ENCODE peak calls at places on chromosomes 13 and 19, in eight cellular contexts. F is transverse colon, U is K562, G is prostate gland, C is breast epithelium, A is HepG2, J is HCT116, T is H1. D is an unnamed sample.

GRCh38 chr13:78940444-78940843 is 281.5 kb upstream of the OBI1 start:
- DNase-seq in A (no peak), T (no peak), C (no peak), F (no peak), J (no peak), G (no peak), U (no peak), D (no peak)

GRCh38 chr13:99276706-99277105 is 18.5 kb upstream of the GPR18 start:
- DNase-seq in U (no peak), G (no peak), F (no peak), A (no peak), J (no peak), C (no peak), T (no peak), D (no peak)

GRCh38 chr19:40684280-40684679 is 6.2 kb downstream of the NUMBL start:
- DNase-seq in G (no peak), F (no peak), J (no peak), U (no peak), C (no peak), T (no peak), A (no peak), D (no peak)

GRCh38 chr19:42069619-42070293 is at the start of gene GRIK5:
- DNase-seq in U (no peak), F (no peak), J (no peak), G (no peak), C (no peak), T (no peak), A (no peak), D (no peak)

GRCh38 chr13:43894438-43894837 is 14.7 kb downstream of the LACC1 start:
- DNase-seq in F (no peak), T (no peak), U (no peak), C (no peak), G (no peak), J (no peak), A (no peak), D (no peak)

GRCh38 chr13:39887424-39887823 is 232.0 kb downstream of the COG6 start:
- DNase-seq in C (no peak), F (no peak), U (no peak), T (no peak), G (no peak), A (no peak), J (no peak), D (no peak)

GRCh38 chr19:2883686-2884439 is 16.7 kb downstream of the ZNF556 start:
- DNase-seq in A (no peak), C (no peak), J (no peak), F (no peak), G (no peak), U (no peak), T (no peak), D (no peak)

GRCh38 chr13:89361909-89362308 is 1690.7 kb downstream of the SLITRK5 start:
- DNase-seq in C (no peak), U (no peak), A (no peak), F (no peak), T (no peak), G (no peak), J (no peak), D (no peak)

GRCh38 chr13:78383899-78384298 is 219.5 kb downstream of the POU4F1 start:
- DNase-seq in U (no peak), J (no peak), T (no peak), A (no peak), F (no peak), G (no peak), C (no peak), D (no peak)

GRCh38 chr19:47376589-47377144 is 27.6 kb downstream of the DHX34 start:
- DNase-seq in F (no peak), U (no peak), T (no peak), C (no peak), G (no peak), J (no peak), A (no peak), D (no peak)

GRCh38 chr19:12994701-12995595 is at the start of gene NFIX:
- DNase-seq in U (peak), F (peak), A (peak), J (no peak), G (no peak), T (no peak), C (peak), D (peak)

GRCh38 chr13:49185264-49185663 is 34.9 kb upstream of the MLNR start:
- DNase-seq in U (no peak), F (no peak), T (no peak), G (no peak), C (no peak), J (no peak), A (no peak), D (no peak)

GRCh38 chr19:1563251-1563650 is 4.9 kb downstream of the MEX3D start:
- DNase-seq in U (no peak), C (no peak), J (no peak), A (no peak), F (no peak), T (no peak), G (no peak), D (no peak)

GRCh38 chr13:45073809-45074208 is 46.5 kb upstream of the GTF2F2 start:
- DNase-seq in G (no peak), J (peak), U (no peak), C (no peak), A (no peak), F (no peak), T (no peak), D (no peak)

GRCh38 chr13:106103779-106104178 is 431.7 kb downstream of the EFNB2 start:
- DNase-seq in F (no peak), A (no peak), G (no peak), U (no peak), T (no peak), J (peak), C (no peak), D (no peak)

GRCh38 chr13:112531263-112531794 is 56.6 kb downstream of the TUBGCP3 start:
- DNase-seq in A (no peak), J (no peak), F (no peak), G (no peak), T (no peak), C (no peak), U (no peak), D (no peak)

GRCh38 chr13:40170091-40170490 is 496.4 kb downstream of the FOXO1 start:
- DNase-seq in T (no peak), F (no peak), C (no peak), G (no peak), J (no peak), U (no peak), A (no peak), D (no peak)

GRCh38 chr13:51523082-51523518 is 61.2 kb upstream of the WDFY2 start:
- DNase-seq in C (peak), A (peak), G (peak), J (no peak), U (no peak), T (no peak), F (peak), D (no peak)

GRCh38 chr19:40263440-40264313 is 21.5 kb downstream of the AKT2 start:
- DNase-seq in T (no peak), U (no peak), C (no peak), G (no peak), F (no peak), J (no peak), A (no peak), D (no peak)

GRCh38 chr19:15331419-15332310 is 674 bp downstream of the BRD4 start:
- DNase-seq in F (peak), J (no peak), G (peak), A (no peak), U (peak), T (no peak), C (no peak), D (peak)

GRCh38 chr13:44436589-44437337 is 63.1 kb downstream of the SERP2 start:
- DNase-seq in F (peak), C (peak), J (peak), U (peak), T (peak), G (peak), A (peak), D (peak)

GRCh38 chr13:95714142-95714832 is 37.3 kb downstream of the DNAJC3 start:
- DNase-seq in G (no peak), U (no peak), J (no peak), T (no peak), C (no peak), F (no peak), A (no peak), D (no peak)

GRCh38 chr19:56933014-56933705 is 92.6 kb upstream of the PEG3 start:
- DNase-seq in T (no peak), U (no peak), J (no peak), F (no peak), C (no peak), G (no peak), A (no peak), D (no peak)

GRCh38 chr19:13190781-13191540 is 40.8 kb downstream of the IER2 start:
- DNase-seq in C (no peak), G (no peak), A (peak), U (peak), J (no peak), F (peak), T (no peak), D (peak)

GRCh38 chr19:31745731-31746130 is 396.5 kb upstream of the TSHZ3 start:
- DNase-seq in F (no peak), U (no peak), C (no peak), A (no peak), G (no peak), T (no peak), J (no peak), D (no peak)

DNA sequence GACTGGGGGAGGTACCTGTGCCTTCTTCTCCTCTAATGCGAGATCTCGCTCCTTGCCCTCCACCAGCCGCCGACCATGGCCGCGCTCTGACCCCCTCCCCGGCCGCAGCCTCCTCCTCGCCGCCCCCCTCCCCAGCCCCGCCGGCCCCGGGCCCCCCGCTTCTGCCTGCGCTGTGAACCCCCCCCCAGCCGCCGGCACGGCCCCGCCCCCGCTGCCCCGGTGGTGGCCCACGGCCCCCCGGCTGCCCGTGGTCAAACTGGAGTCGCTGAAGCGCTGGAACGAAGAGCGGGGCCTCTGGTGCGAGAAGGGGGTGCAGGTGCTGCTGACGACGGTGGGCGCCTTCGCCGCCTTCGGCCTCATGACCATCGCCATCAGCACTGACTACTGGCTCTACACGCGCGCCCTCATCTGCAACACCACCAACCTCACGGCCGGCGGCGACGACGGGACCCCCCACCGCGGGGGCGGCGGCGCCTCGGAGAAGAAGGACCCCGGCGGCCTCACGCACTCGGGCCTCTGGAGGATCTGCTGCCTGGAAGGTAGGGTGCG is at the start of gene CACNG8:
- DNase-seq in C (no peak), J (no peak), U (peak), G (no peak), F (no peak), T (no peak), A (no peak), D (no peak)
- H3K4me3 ChIP-seq in C (no peak), J (no peak), U (no peak), G (no peak), F (no peak), T (peak), A (no peak), D (no peak)

GRCh38 chr19:44447864-44448674 is at the start of gene ZNF229:
- DNase-seq in G (peak), T (peak), J (no peak), U (peak), F (peak), A (peak), C (peak), D (peak)
- TF ChIP-seq POLR2AphosphoS5 in G (peak), T (peak), J (no peak), U (no peak), F (no peak), A (no peak), C (no peak), D (no peak)

GRCh38 chr13:31944262-31945160 is 87.1 kb upstream of the FRY start:
- DNase-seq in J (no peak), T (no peak), F (no peak), G (no peak), A (no peak), C (no peak), U (no peak), D (no peak)

GRCh38 chr13:31945202-31945978 is 86.2 kb upstream of the FRY start:
- DNase-seq in A (no peak), T (no peak), G (peak), J (no peak), F (peak), U (no peak), C (peak), D (peak)

GRCh38 chr13:31943591-31943990 is 88.0 kb upstream of the FRY start:
- DNase-seq in G (no peak), J (no peak), U (no peak), T (no peak), C (no peak), F (no peak), A (no peak), D (no peak)

GRCh38 chr13:31940076-31940475 is 91.5 kb upstream of the FRY start:
- DNase-seq in T (no peak), J (no peak), A (no peak), U (no peak), G (no peak), C (no peak), F (no peak), D (no peak)
- TF ChIP-seq POLR2A in T (no peak), J (no peak), A (no peak), U (no peak), G (no peak), C (no peak), F (no peak), D (no peak)

DNA sequence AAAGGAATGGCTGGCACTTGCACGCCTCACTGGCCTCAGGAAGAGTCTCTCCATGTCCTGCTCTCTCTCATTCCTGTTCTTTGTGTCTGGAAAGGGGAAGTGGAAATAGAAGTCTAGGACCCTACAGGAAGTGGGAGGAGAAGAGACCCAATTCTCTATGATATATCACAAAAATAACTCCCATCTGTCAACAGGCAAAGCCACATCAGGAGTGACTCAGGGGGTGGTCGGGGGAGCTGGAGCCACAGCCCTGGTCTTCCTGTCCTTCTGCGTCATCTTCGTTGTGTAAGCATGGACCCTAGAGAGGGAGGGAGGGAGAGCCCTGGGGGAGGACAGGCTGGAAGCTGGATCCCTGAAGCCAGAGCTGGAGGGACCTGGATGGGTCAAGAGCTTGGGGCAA is 3.0 kb downstream of the SIGLEC9 start:
- DNase-seq in J (no peak), T (no peak), G (no peak), C (no peak), A (no peak), U (peak), F (peak), D (no peak)
- H3K4me3 ChIP-seq in J (no peak), T (no peak), G (no peak), C (no peak), A (no peak), U (no peak), F (no peak), D (no peak)

DNA sequence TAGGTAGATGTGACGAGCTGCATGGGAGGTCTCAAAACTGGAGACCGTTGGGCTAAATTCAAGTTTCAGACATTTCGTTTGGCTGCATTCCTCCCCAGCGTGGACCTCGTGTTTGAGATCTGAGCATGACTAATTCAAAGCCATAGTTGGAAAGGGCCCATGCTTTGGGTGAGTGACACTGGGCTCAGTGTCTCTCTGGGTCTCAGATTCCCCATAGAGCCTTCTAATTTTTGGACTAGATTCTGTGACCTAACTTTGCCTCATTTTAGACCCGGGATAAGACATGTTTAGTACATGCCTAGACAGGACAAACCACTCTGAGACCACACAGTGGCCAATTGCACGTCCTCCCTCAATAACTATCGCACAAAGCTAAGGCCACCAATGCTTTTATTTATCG is 16.6 kb downstream of the CKM start:
- DNase-seq in T (no peak), G (no peak), U (no peak), F (no peak), C (no peak), A (no peak), J (no peak), D (no peak)
- TF ChIP-seq POLR2AphosphoS5 in T (no peak), G (no peak), U (no peak), F (no peak), C (no peak), A (no peak), J (no peak), D (no peak)

GRCh38 chr19:35156673-35157014 is 2.1 kb downstream of the FXYD5 start:
- DNase-seq in J (no peak), U (no peak), F (no peak), C (no peak), A (no peak), T (no peak), G (no peak), D (no peak)

GRCh38 chr19:35154535-35155406 is at the start of gene FXYD5:
- DNase-seq in C (peak), G (no peak), J (no peak), T (no peak), F (peak), A (no peak), U (peak), D (peak)

GRCh38 chr19:35155981-35156672 is 1.6 kb downstream of the FXYD5 start:
- DNase-seq in G (no peak), A (no peak), F (no peak), C (no peak), T (no peak), U (no peak), J (no peak), D (no peak)

GRCh38 chr19:35153701-35154534 is 617 bp upstream of the FXYD5 start:
- DNase-seq in F (peak), C (no peak), G (no peak), U (peak), J (no peak), T (no peak), A (no peak), D (peak)

GRCh38 chr19:35155441-35155840 is 906 bp downstream of the FXYD5 start:
- DNase-seq in U (peak), F (no peak), C (no peak), G (no peak), J (no peak), T (no peak), A (no peak), D (no peak)
- TF ChIP-seq POLR2A in U (no peak), F (no peak), C (no peak), G (no peak), J (no peak), T (no peak), A (no peak), D (no peak)

DNA sequence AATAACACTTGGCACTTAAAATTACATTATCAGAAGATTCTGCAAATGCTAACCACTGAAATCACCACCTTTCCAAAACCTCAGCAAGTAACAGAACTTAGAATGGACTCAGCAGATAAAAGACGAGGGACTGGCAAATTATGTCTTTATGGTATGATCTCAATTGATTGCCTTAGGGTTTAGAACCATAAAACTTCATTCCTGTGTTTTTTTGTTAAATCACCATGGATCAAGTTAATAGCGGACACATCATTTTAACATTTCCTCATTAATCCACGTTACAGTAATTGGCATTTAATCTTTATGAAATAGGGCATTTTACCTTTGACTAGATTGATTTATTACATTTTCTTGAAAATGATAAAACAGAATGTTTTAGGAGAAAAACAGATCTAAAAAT is 2070.3 kb downstream of the PCDH9 start:
- DNase-seq in A (no peak), G (no peak), U (no peak), C (no peak), F (no peak), J (no peak), T (no peak), D (no peak)
- H3K4me3 ChIP-seq in A (no peak), G (no peak), U (no peak), C (no peak), F (no peak), J (no peak), T (no peak), D (no peak)

GRCh38 chr19:11164879-11165406 is 9.4 kb upstream of the SPC24 start:
- DNase-seq in C (no peak), F (peak), T (no peak), U (no peak), J (no peak), G (peak), A (no peak), D (peak)

GRCh38 chr19:11164278-11164677 is 8.7 kb upstream of the SPC24 start:
- DNase-seq in J (no peak), G (no peak), T (no peak), U (no peak), A (no peak), C (no peak), F (no peak), D (no peak)

GRCh38 chr19:11165486-11166030 is 10.0 kb upstream of the SPC24 start:
- DNase-seq in C (no peak), U (no peak), A (no peak), G (no peak), F (no peak), J (no peak), T (no peak), D (no peak)

GRCh38 chr19:11168568-11168967 is 13.0 kb upstream of the SPC24 start:
- DNase-seq in U (no peak), F (no peak), C (no peak), T (no peak), G (no peak), A (no peak), J (peak), D (no peak)

DNA sequence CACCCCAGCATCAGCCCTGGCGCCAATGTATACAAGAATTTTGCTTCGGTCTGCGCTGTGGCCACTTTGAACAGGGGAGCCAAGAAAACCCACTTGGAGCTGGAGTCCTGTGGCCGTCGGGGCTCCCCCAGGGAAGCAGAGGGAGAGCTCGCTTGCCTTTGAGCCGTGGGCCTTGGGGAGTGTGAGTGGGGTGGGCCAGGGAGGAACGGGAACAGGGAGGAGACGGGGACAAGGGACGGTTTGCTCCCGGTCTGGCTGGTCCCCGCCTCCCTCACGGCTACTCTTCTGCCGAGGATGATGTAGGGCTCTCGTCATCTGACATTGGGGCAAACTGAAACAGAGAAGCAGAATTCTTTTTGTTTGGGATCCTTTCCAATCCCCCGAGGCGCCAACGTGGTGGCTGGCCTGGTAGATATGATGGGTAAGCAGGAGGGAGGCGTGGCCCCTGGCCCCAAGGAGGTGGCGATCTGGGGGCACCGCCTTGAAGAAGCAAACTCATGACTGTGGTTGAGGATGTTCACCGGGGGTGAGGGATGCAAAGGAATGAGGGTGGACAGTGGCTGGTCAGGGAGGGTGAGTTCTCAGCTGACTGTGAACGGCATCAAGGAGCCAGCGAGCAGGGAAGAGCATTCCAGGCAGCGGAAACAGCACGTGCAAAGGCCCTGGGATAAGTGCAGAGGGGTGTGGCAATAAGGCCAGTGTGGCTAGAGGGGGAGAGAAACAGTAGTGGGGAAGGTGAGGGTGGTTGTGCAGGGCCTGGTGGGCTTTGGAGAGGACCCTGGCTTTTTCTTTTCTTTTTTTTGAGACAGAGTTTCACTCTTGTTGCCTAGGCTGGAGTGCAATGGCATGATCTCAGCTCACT is 10.9 kb upstream of the SPC24 start:
- DNase-seq in T (no peak), C (no peak), U (no peak), A (no peak), G (no peak), J (no peak), F (no peak), D (no peak)
- TF ChIP-seq POLR2AphosphoS5 in T (no peak), C (peak), U (no peak), A (no peak), G (no peak), J (no peak), F (no peak), D (no peak)

GRCh38 chr19:54133312-54133956 is 4.1 kb upstream of the CNOT3 start:
- DNase-seq in A (peak), T (peak), C (no peak), G (no peak), U (no peak), F (no peak), J (peak), D (no peak)
- TF ChIP-seq POLR2A in A (peak), T (no peak), C (no peak), G (no peak), U (no peak), F (no peak), J (no peak), D (no peak)

D was measured in stomach.